ENCODE peak calls at places on chromosomes 12 and 14, in six cellular contexts. A is AG08395, U is foreskin melanocyte, K is ACHN, S is GM23248, T is SIG-M5. C is an unnamed sample.

GRCh38 chr12:124456652-124457152 is 110.7 kb downstream of the NCOR2 start:
- DNase-seq in U (no peak), S (no peak), T (no peak), K (no peak), A (no peak), C (peak)

GRCh38 chr12:2248087-2248900 is 195.5 kb downstream of the CACNA1C start:
- DNase-seq in K (no peak), A (no peak), U (no peak), S (peak), T (no peak), C (no peak)

GRCh38 chr12:92141585-92142244 is 3.9 kb downstream of the BTG1 start:
- DNase-seq in T (no peak), K (no peak), A (no peak), S (no peak), U (no peak), C (no peak)

GRCh38 chr14:100333867-100334266 is 10.7 kb downstream of the SLC25A47 start:
- DNase-seq in U (no peak), T (no peak), K (no peak), A (no peak), S (no peak), C (no peak)

GRCh38 chr12:75765170-75766059 is 254.0 kb upstream of the KRR1 start:
- DNase-seq in S (no peak), T (no peak), A (no peak), K (no peak), U (no peak), C (no peak)

GRCh38 chr14:44463386-44464004 is 43.6 kb downstream of the FSCB start:
- DNase-seq in U (no peak), S (no peak), T (no peak), K (no peak), A (no peak), C (no peak)

GRCh38 chr12:116187158-116187511 is 90.4 kb downstream of the MED13L start:
- DNase-seq in U (no peak), T (no peak), K (no peak), S (no peak), A (no peak), C (no peak)

GRCh38 chr14:36717363-36717762 is 55.7 kb downstream of the PAX9 start:
- DNase-seq in S (no peak), A (no peak), K (no peak), T (no peak), U (no peak), C (no peak)

GRCh38 chr14:32481707-32482106 is 152.6 kb downstream of the AKAP6 start:
- DNase-seq in K (no peak), S (no peak), T (no peak), A (no peak), U (no peak), C (no peak)

GRCh38 chr12:57864811-57865751 is 18.6 kb upstream of the CTDSP2 start:
- DNase-seq in S (peak), T (no peak), A (peak), K (peak), U (peak), C (no peak)

GRCh38 chr12:116662612-116663144 is 75.2 kb downstream of the SPRING1 start:
- DNase-seq in K (no peak), U (no peak), T (no peak), A (peak), S (peak), C (no peak)

GRCh38 chr14:77848031-77848430 is 48.1 kb downstream of the ADCK1 start:
- DNase-seq in K (peak), U (no peak), T (no peak), S (peak), A (peak), C (no peak)

GRCh38 chr12:108610336-108610815 is 12.5 kb upstream of the TMEM119 start:
- DNase-seq in K (no peak), U (no peak), A (no peak), T (no peak), S (no peak), C (no peak)